ENCODE peak calls at places on chromosomes 13 and 19, in five cellular contexts. Z is AG09319; L is CD8-positive, alpha-beta memory T cell; S is tibial artery; B is LoVo. X is an unnamed sample.

GRCh38 chr13:90444232-90444631 is 903.3 kb upstream of the MIR17HG start:
- DNase-seq in L (no peak), Z (no peak), B (no peak), S (no peak), X (no peak)

GRCh38 chr13:93535256-93535655 is 308.6 kb downstream of the GPC6 start:
- DNase-seq in B (no peak), L (no peak), Z (no peak), S (no peak), X (no peak)

GRCh38 chr13:108915095-108915633 is 285.8 kb downstream of the MYO16 start:
- DNase-seq in L (no peak), S (no peak), Z (no peak), B (peak; percentile 32), X (no peak)

GRCh38 chr19:33904681-33905080 is 108.0 kb downstream of the KCTD15 start:
- DNase-seq in S (no peak), L (no peak), B (no peak), Z (no peak), X (no peak)

GRCh38 chr13:99859178-99860177 is 112.1 kb downstream of the ZIC5 start:
- DNase-seq in S (no peak), B (no peak), L (no peak), Z (no peak), X (no peak)

GRCh38 chr19:53328967-53329366 is 4.6 kb upstream of the ZNF845 start:
- DNase-seq in Z (no peak), S (peak; percentile 73), B (no peak), L (no peak), X (peak; percentile 31)

GRCh38 chr13:21341637-21342422 is 117.3 kb downstream of the ZDHHC20 start:
- DNase-seq in B (no peak), L (no peak), Z (no peak), S (no peak), X (no peak)

GRCh38 chr13:95264225-95264624 is 37.0 kb downstream of the ABCC4 start:
- DNase-seq in S (no peak), B (no peak), L (no peak), Z (no peak), X (no peak)

GRCh38 chr19:2412449-2412848 is 14.9 kb downstream of the TIMM13 start:
- DNase-seq in Z (no peak), L (no peak), S (no peak), B (no peak), X (no peak)

GRCh38 chr19:17335575-17335974 is 920 bp upstream of the ANO8 start:
- DNase-seq in S (no peak), L (no peak), B (no peak), Z (no peak), X (no peak)

GRCh38 chr19:5150331-5150901 is 181.5 kb downstream of the KDM4B start:
- DNase-seq in L (no peak), S (peak; percentile 60), Z (no peak), B (no peak), X (no peak)

GRCh38 chr19:42253245-42254082 is 1.5 kb downstream of the ERF start:
- DNase-seq in S (peak; percentile 86), L (peak; percentile 50), B (peak; percentile 3), Z (no peak), X (no peak)

GRCh38 chr19:18558595-18558994 is 925 bp downstream of the KXD1 start:
- DNase-seq in Z (no peak), S (no peak), B (no peak), L (no peak), X (no peak)

GRCh38 chr13:112638157-112638750 is 50.3 kb upstream of the TUBGCP3 start:
- DNase-seq in L (no peak), Z (no peak), B (no peak), S (no peak), X (no peak)

GRCh38 chr13:102402292-102402691 is 444 bp upstream of the FGF14 start:
- DNase-seq in Z (no peak), L (no peak), S (no peak), B (no peak), X (peak; percentile 82)

GRCh38 chr13:111978536-111978935 is 88.4 kb upstream of the SOX1 start:
- DNase-seq in L (no peak), S (no peak), Z (no peak), B (no peak), X (no peak)

X was measured in head of caudate nucleus.